ENCODE peak calls at places on chromosomes 7 and 10, in six cellular contexts. X is ovary; L is natural killer cell treated with Interleukin-12 subunit alpha and Interleukin-12 subunit beta and Interleukin-15 and Interleukin-18, amount 100 ng/mL, for 72 hours; R is CD4-positive, alpha-beta T cell; H is NCI-H146; D is NCI-H2081 treated with DMSO at 0.1 percent for 48 hours. A is an unnamed sample.

GRCh38 chr7:151390594-151391357 is 19.1 kb downstream of the WDR86 start:
- DNase-seq in X (no peak), R (no peak), L (no peak), D (no peak), H (peak), A (peak)

GRCh38 chr7:137691566-137691965 is 155.2 kb downstream of the DGKI start:
- DNase-seq in D (no peak), X (no peak), H (no peak), R (no peak), L (no peak), A (no peak)

GRCh38 chr7:55509322-55509721 is 63.0 kb downstream of the VOPP1 start:
- DNase-seq in R (no peak), X (no peak), L (peak), D (no peak), H (no peak), A (peak)

GRCh38 chr10:111319866-111320265 is 243.0 kb downstream of the ADRA2A start:
- DNase-seq in X (no peak), D (no peak), H (no peak), L (no peak), R (no peak), A (no peak)

GRCh38 chr7:140506788-140507464 is 27.6 kb upstream of the MKRN1 start:
- DNase-seq in H (peak), L (no peak), X (peak), D (peak), R (no peak), A (peak)

GRCh38 chr10:95273393-95274312 is 17.1 kb downstream of the PDLIM1 start:
- DNase-seq in R (no peak), D (no peak), H (no peak), L (no peak), X (no peak), A (no peak)

GRCh38 chr10:130498042-130498441 is 361.9 kb downstream of the GLRX3 start:
- DNase-seq in H (no peak), D (no peak), R (no peak), L (no peak), X (no peak), A (no peak)

GRCh38 chr10:76961841-76962240 is 675.8 kb downstream of the KCNMA1 start:
- DNase-seq in R (no peak), L (no peak), D (no peak), X (no peak), H (no peak), A (no peak)

GRCh38 chr7:98548981-98549380 is 68.1 kb upstream of the NPTX2 start:
- DNase-seq in H (no peak), X (no peak), D (no peak), L (no peak), R (no peak), A (no peak)

GRCh38 chr10:63414481-63415260 is 51.1 kb downstream of the JMJD1C start:
- DNase-seq in H (no peak), L (no peak), R (no peak), X (no peak), D (no peak), A (no peak)

GRCh38 chr7:83155407-83155806 is 7.3 kb downstream of the PCLO start:
- DNase-seq in X (no peak), R (no peak), H (no peak), L (no peak), D (no peak), A (no peak)

GRCh38 chr7:3217166-3217565 is 83.9 kb upstream of the SDK1 start:
- DNase-seq in L (no peak), X (no peak), H (no peak), D (no peak), R (no peak), A (no peak)

A was measured in RPMI8226.